ENCODE peak calls at places on chromosomes 5 and 9, in seven cellular contexts. P is PC-9, W is GM23338, X is MM.1S, C is pancreas, K is fibroblast of villous mesenchyme, I is fibroblast of pulmonary artery. S is an unnamed sample.

GRCh38 chr5:145752534-145752933 is 82.6 kb downstream of the PRELID2 start:
- DNase-seq in W (no peak), X (no peak), I (peak; percentile 7), C (no peak), P (no peak), K (no peak), S (no peak)

GRCh38 chr5:11385901-11386293 is 518.3 kb downstream of the CTNND2 start:
- DNase-seq in I (no peak), K (no peak), P (no peak), C (no peak), X (no peak), W (peak; percentile 93), S (no peak)

GRCh38 chr9:37507586-37508134 is 21.9 kb downstream of the POLR1E start:
- DNase-seq in C (no peak), W (no peak), X (no peak), K (no peak), P (no peak), I (no peak), S (no peak)

GRCh38 chr5:179274321-179275315 is 70.6 kb downstream of the ADAMTS2 start:
- DNase-seq in P (no peak), C (peak; percentile 36), W (no peak), K (no peak), I (no peak), X (no peak), S (no peak)

GRCh38 chr9:133601746-133602145 is 7.4 kb downstream of the FAM163B start:
- DNase-seq in X (no peak), K (no peak), W (no peak), P (no peak), I (no peak), C (no peak), S (no peak)

GRCh38 chr5:34436761-34437501 is 219.2 kb upstream of the RAI14 start:
- DNase-seq in P (no peak), C (no peak), K (peak; percentile 25), W (no peak), X (peak; percentile 30), I (no peak), S (no peak)

GRCh38 chr9:21778300-21778699 is 24.1 kb upstream of the MTAP start:
- DNase-seq in X (no peak), P (no peak), C (no peak), I (peak; percentile 84), W (no peak), K (peak; percentile 78), S (no peak)

GRCh38 chr5:157546456-157547100 is 29.0 kb downstream of the ADAM19 start:
- DNase-seq in W (no peak), C (no peak), K (no peak), P (no peak), I (peak; percentile 79), X (no peak), S (no peak)

GRCh38 chr9:72477862-72478564 is 43.4 kb upstream of the TMC1 start:
- DNase-seq in C (no peak), X (no peak), I (peak; percentile 78), K (peak; percentile 55), P (peak; percentile 81), W (peak; percentile 48), S (peak; percentile 58)

GRCh38 chr9:114551750-114552685 is 35.6 kb upstream of the ATP6V1G1 start:
- DNase-seq in C (no peak), X (no peak), K (peak; percentile 93), I (peak; percentile 95), P (peak; percentile 89), W (no peak), S (peak; percentile 93)

GRCh38 chr5:36156124-36156601 is 4.3 kb downstream of the SKP2 start:
- DNase-seq in C (no peak), P (no peak), I (peak; percentile 36), W (no peak), X (no peak), K (peak; percentile 91), S (no peak)

GRCh38 chr5:160159991-160160826 is 41.0 kb upstream of the PWWP2A start:
- DNase-seq in X (peak; percentile 87), C (no peak), W (peak; percentile 96), K (no peak), I (no peak), P (peak; percentile 21), S (no peak)

GRCh38 chr9:4371108-4371507 is 71.2 kb upstream of the GLIS3 start:
- DNase-seq in K (peak; percentile 45), X (no peak), C (no peak), W (no peak), P (no peak), I (peak; percentile 83), S (no peak)

GRCh38 chr5:113902917-113903681 is 389.6 kb downstream of the YTHDC2 start:
- DNase-seq in X (no peak), W (no peak), C (no peak), I (no peak), P (no peak), K (no peak), S (no peak)

GRCh38 chr9:125852386-125852785 is 105.2 kb downstream of the PBX3 start:
- DNase-seq in K (no peak), C (no peak), I (no peak), X (no peak), W (no peak), P (no peak), S (no peak)

GRCh38 chr5:57280811-57281301 is 107.0 kb downstream of the GPBP1 start:
- DNase-seq in I (no peak), P (no peak), C (no peak), K (no peak), W (no peak), X (no peak), S (no peak)

GRCh38 chr9:15725953-15726352 is 173.1 kb downstream of the CCDC171 start:
- DNase-seq in I (no peak), C (no peak), P (no peak), K (no peak), W (no peak), X (no peak), S (no peak)

DNA sequence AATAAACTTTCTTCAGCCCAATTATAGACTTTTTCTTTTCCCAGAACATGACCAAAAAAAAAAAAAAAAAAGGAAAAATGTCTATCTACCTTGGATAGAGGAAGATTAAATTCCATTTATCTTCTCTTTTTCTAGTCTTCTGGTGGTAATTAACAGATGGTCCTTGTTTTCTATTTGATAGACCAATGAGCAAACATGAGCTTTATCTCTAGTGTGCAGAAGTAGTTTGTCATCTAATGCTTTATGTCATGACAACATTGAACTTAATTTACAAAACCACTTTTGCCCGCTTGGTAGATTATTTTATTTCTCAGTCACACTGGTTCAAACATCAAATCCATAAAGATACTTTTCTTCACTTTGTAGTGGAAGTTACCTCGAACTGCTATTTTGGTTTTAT is 69.5 kb upstream of the ELL2 start:
- DNase-seq in C (no peak), W (no peak), I (no peak), P (no peak), K (no peak), X (no peak), S (no peak)
- H3K4me3 ChIP-seq in C (no peak overlapping the region), W (no peak overlapping the region), I (no peak overlapping the region), P (no peak overlapping the region), K (no peak overlapping the region), X (no peak overlapping the region), S (no peak overlapping the region)

DNA sequence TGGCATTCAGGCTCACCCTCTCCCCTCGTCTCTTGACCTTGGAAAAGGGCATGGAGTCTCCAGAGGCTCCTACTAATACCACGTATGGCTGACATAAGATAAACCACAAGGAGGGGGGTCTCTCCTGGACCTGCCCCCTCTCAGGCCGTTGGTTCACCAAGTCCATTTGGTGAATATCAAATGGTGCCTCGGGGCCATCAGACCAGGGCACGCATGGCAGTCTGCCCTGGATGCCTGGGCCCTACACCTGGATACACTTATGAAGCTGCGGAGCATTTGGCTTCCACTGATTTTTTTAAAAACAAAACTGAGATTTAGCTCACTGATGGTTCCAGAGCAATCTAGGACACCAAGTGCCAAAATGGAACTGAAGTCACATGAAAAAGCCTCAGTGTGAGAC is 40.3 kb upstream of the ZNF622 start:
- DNase-seq in X (no peak), P (no peak), K (no peak), W (no peak), I (no peak), C (no peak), S (no peak)
- H3K4me3 ChIP-seq in X (no peak overlapping the region), P (no peak overlapping the region), K (no peak overlapping the region), W (no peak overlapping the region), I (no peak overlapping the region), C (no peak overlapping the region), S (no peak overlapping the region)

DNA sequence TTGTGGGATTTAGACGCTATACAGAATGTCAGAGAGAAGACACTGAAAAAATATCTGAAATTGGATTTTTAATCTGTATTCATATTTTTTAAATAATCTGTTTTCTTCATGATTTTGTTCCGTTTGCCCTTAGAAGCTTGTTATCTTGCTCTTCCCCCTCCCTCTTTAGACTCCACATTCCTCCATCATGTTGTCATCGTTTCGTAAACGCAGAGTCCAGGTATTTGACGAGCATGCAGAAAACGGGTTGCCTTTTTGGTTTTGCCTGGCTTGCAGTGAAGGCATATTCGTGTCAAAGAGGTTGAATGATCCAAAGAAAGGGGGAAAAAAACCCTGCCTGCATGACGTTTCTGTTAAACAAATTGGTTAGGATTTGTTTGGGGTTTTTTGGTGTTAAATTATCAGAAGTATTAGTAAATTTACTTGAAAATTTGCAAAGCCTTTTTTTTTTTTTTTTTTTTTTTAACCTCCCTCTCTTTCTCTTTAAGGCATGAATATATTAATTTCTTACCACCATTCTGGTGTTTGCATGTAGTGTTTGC is 2.9 kb downstream of the SPTAN1 start:
- DNase-seq in K (peak; percentile 62), P (peak; percentile 35), C (no peak), W (peak; percentile 89), X (no peak), I (peak; percentile 83), S (peak; percentile 47)
- H3K4me3 ChIP-seq in K (peak overlapping the region; percentile 89), P (peak overlapping the region; percentile 75), C (no peak overlapping the region), W (peak overlapping the region; percentile 84), X (no peak overlapping the region), I (peak overlapping the region; percentile 87), S (peak overlapping the region; percentile 83)

GRCh38 chr9:69175488-69175872 is 1.4 kb downstream of the TJP2 start:
- DNase-seq in K (no peak), I (no peak), C (no peak), X (no peak), W (no peak), P (no peak), S (no peak)

GRCh38 chr9:69178583-69179011 is 4.5 kb downstream of the TJP2 start:
- DNase-seq in C (no peak), K (peak; percentile 61), P (peak; percentile 63), I (no peak), W (no peak), X (no peak), S (no peak)

GRCh38 chr9:69179037-69179436 is 5.0 kb downstream of the TJP2 start:
- DNase-seq in C (no peak), W (no peak), K (no peak), X (no peak), I (no peak), P (no peak), S (no peak)

GRCh38 chr9:69174645-69175487 is 789 bp downstream of the TJP2 start:
- DNase-seq in C (no peak), X (peak; percentile 65), K (peak; percentile 94), W (peak; percentile 78), P (peak; percentile 65), I (peak; percentile 96), S (no peak)

DNA sequence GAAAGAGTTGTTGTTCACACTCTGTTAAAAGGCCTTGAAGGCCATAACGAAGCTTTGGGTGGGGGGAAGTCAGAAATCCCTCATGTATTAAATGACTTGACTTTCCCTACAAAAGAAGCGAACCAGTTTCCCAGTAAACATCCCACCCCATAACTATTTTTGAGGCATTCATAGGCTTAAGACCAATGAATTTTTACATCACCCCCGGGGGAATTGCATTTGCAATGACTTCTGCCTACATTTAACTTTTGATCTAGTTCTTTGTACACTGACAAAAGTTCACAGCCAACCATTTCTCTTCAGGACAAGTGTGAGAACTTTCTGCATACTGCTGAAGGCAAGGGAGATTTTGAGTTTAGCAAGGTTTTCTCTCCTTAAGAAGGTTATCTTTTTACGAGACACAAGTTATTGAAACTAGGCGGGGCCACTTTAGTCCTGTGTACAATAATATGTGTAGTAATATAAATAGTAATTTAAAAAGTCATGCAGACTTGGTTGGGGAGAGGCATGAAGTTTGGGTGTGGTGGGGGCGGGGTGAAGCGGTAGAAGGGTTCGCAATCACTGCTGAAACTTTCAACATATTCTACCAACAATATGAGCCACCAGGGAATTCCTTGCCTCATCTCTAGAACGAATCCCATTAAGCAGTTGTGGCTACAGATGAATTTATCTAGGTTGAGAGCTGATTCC is 2.5 kb downstream of the TJP2 start:
- DNase-seq in K (peak; percentile 85), W (no peak), C (no peak), P (no peak), I (no peak), X (no peak), S (no peak)
- H3K4me3 ChIP-seq in K (no peak overlapping the region), W (no peak overlapping the region), C (no peak overlapping the region), P (peak overlapping the region; percentile 28), I (no peak overlapping the region), X (no peak overlapping the region), S (no peak overlapping the region)